ENCODE peak calls at places on chromosome 19, in ten cellular contexts. One of them, this sample, is unnamed.

GRCh38 chr19:38093587-38093986 is 130.4 kb downstream of the DPF1 start:
- DNase-seq in cardiac muscle cell: no peak
- DNase-seq in endodermal cell: no peak
- DNase-seq in NB4: no peak
- DNase-seq in CD4-positive, alpha-beta T cell: no peak
- DNase-seq in A673: no peak
- DNase-seq in astrocyte of the spinal cord: no peak
- DNase-seq in breast epithelium: no peak
- DNase-seq in activated CD8-positive, alpha-beta T cell treated with anti-CD3 and anti-CD28 coated beads for 36 hours: no peak
- DNase-seq in AG04449: no peak
- DNase-seq in this sample: no peak

GRCh38 chr19:49971991-49972401 is 11.0 kb upstream of the SIGLEC11 start:
- DNase-seq in cardiac muscle cell: no peak
- DNase-seq in endodermal cell: no peak
- DNase-seq in NB4: no peak
- DNase-seq in CD4-positive, alpha-beta T cell: no peak
- DNase-seq in A673: no peak
- DNase-seq in astrocyte of the spinal cord: no peak
- DNase-seq in breast epithelium: no peak
- DNase-seq in activated CD8-positive, alpha-beta T cell treated with anti-CD3 and anti-CD28 coated beads for 36 hours: no peak
- DNase-seq in AG04449: no peak
- DNase-seq in this sample: no peak

GRCh38 chr19:45097776-45098520 is 5.0 kb downstream of the PPP1R37 start:
- DNase-seq in cardiac muscle cell: peak
- DNase-seq in endodermal cell: peak
- DNase-seq in NB4: peak
- DNase-seq in CD4-positive, alpha-beta T cell: no peak
- DNase-seq in A673: peak
- DNase-seq in astrocyte of the spinal cord: peak
- DNase-seq in breast epithelium: peak
- DNase-seq in activated CD8-positive, alpha-beta T cell treated with anti-CD3 and anti-CD28 coated beads for 36 hours: no peak
- DNase-seq in AG04449: peak
- DNase-seq in this sample: no peak

GRCh38 chr19:35309481-35310279 is 17.7 kb downstream of the MAG start:
- DNase-seq in cardiac muscle cell: peak
- DNase-seq in endodermal cell: peak
- DNase-seq in NB4: no peak
- DNase-seq in CD4-positive, alpha-beta T cell: no peak
- DNase-seq in A673: no peak
- DNase-seq in astrocyte of the spinal cord: no peak
- DNase-seq in breast epithelium: no peak
- DNase-seq in activated CD8-positive, alpha-beta T cell treated with anti-CD3 and anti-CD28 coated beads for 36 hours: no peak
- DNase-seq in AG04449: no peak
- DNase-seq in this sample: peak

GRCh38 chr19:35363001-35363590 is 4.8 kb downstream of the FFAR3 start:
- DNase-seq in cardiac muscle cell: no peak
- DNase-seq in endodermal cell: no peak
- DNase-seq in NB4: no peak
- DNase-seq in CD4-positive, alpha-beta T cell: no peak
- DNase-seq in A673: no peak
- DNase-seq in astrocyte of the spinal cord: no peak
- DNase-seq in breast epithelium: peak
- DNase-seq in activated CD8-positive, alpha-beta T cell treated with anti-CD3 and anti-CD28 coated beads for 36 hours: no peak
- DNase-seq in AG04449: no peak
- DNase-seq in this sample: no peak

GRCh38 chr19:38792250-38793111 is 3.5 kb downstream of the LGALS7B start:
- DNase-seq in cardiac muscle cell: peak
- DNase-seq in endodermal cell: peak
- DNase-seq in NB4: no peak
- DNase-seq in CD4-positive, alpha-beta T cell: no peak
- DNase-seq in A673: no peak
- DNase-seq in astrocyte of the spinal cord: peak
- DNase-seq in breast epithelium: no peak
- DNase-seq in activated CD8-positive, alpha-beta T cell treated with anti-CD3 and anti-CD28 coated beads for 36 hours: peak
- DNase-seq in AG04449: no peak
- DNase-seq in this sample: no peak

GRCh38 chr19:30105723-30106122 is 163.7 kb downstream of the URI1 start:
- DNase-seq in cardiac muscle cell: no peak
- DNase-seq in endodermal cell: no peak
- DNase-seq in NB4: no peak
- DNase-seq in CD4-positive, alpha-beta T cell: no peak
- DNase-seq in A673: no peak
- DNase-seq in astrocyte of the spinal cord: no peak
- DNase-seq in breast epithelium: no peak
- DNase-seq in activated CD8-positive, alpha-beta T cell treated with anti-CD3 and anti-CD28 coated beads for 36 hours: no peak
- DNase-seq in AG04449: no peak
- DNase-seq in this sample: no peak

GRCh38 chr19:10643968-10644290 is 10.2 kb upstream of the ILF3 start:
- DNase-seq in cardiac muscle cell: no peak
- DNase-seq in endodermal cell: peak
- DNase-seq in NB4: no peak
- DNase-seq in CD4-positive, alpha-beta T cell: no peak
- DNase-seq in A673: no peak
- DNase-seq in astrocyte of the spinal cord: peak
- DNase-seq in breast epithelium: no peak
- DNase-seq in activated CD8-positive, alpha-beta T cell treated with anti-CD3 and anti-CD28 coated beads for 36 hours: no peak
- DNase-seq in AG04449: no peak
- DNase-seq in this sample: no peak

GRCh38 chr19:9935409-9936062 is 779 bp downstream of the OLFM2 start:
- DNase-seq in cardiac muscle cell: no peak
- DNase-seq in endodermal cell: peak
- DNase-seq in NB4: no peak
- DNase-seq in CD4-positive, alpha-beta T cell: no peak
- DNase-seq in A673: no peak
- DNase-seq in astrocyte of the spinal cord: no peak
- DNase-seq in breast epithelium: no peak
- DNase-seq in activated CD8-positive, alpha-beta T cell treated with anti-CD3 and anti-CD28 coated beads for 36 hours: no peak
- DNase-seq in AG04449: no peak
- DNase-seq in this sample: no peak

GRCh38 chr19:35797663-35798062 is 15.0 kb downstream of the PRODH2 start:
- DNase-seq in cardiac muscle cell: peak
- DNase-seq in endodermal cell: peak
- DNase-seq in NB4: no peak
- DNase-seq in CD4-positive, alpha-beta T cell: no peak
- DNase-seq in A673: no peak
- DNase-seq in astrocyte of the spinal cord: no peak
- DNase-seq in breast epithelium: no peak
- DNase-seq in activated CD8-positive, alpha-beta T cell treated with anti-CD3 and anti-CD28 coated beads for 36 hours: peak
- DNase-seq in AG04449: no peak
- DNase-seq in this sample: no peak

GRCh38 chr19:55369651-55370304 is 485 bp downstream of the IL11 start:
- DNase-seq in cardiac muscle cell: peak
- DNase-seq in endodermal cell: peak
- DNase-seq in NB4: peak
- DNase-seq in CD4-positive, alpha-beta T cell: no peak
- DNase-seq in A673: peak
- DNase-seq in astrocyte of the spinal cord: peak
- DNase-seq in breast epithelium: no peak
- DNase-seq in activated CD8-positive, alpha-beta T cell treated with anti-CD3 and anti-CD28 coated beads for 36 hours: peak
- DNase-seq in AG04449: no peak
- DNase-seq in this sample: no peak

GRCh38 chr19:8161135-8161646 is 11.8 kb upstream of the FBN3 start:
- DNase-seq in cardiac muscle cell: peak
- DNase-seq in endodermal cell: peak
- DNase-seq in NB4: peak
- DNase-seq in CD4-positive, alpha-beta T cell: no peak
- DNase-seq in A673: peak
- DNase-seq in astrocyte of the spinal cord: no peak
- DNase-seq in breast epithelium: no peak
- DNase-seq in activated CD8-positive, alpha-beta T cell treated with anti-CD3 and anti-CD28 coated beads for 36 hours: peak
- DNase-seq in AG04449: no peak
- DNase-seq in this sample: no peak

GRCh38 chr19:47813995-47814328 is 7.8 kb upstream of the CRX start:
- DNase-seq in cardiac muscle cell: no peak
- DNase-seq in endodermal cell: no peak
- DNase-seq in NB4: no peak
- DNase-seq in CD4-positive, alpha-beta T cell: no peak
- DNase-seq in A673: no peak
- DNase-seq in astrocyte of the spinal cord: no peak
- DNase-seq in breast epithelium: no peak
- DNase-seq in activated CD8-positive, alpha-beta T cell treated with anti-CD3 and anti-CD28 coated beads for 36 hours: no peak
- DNase-seq in AG04449: no peak
- DNase-seq in this sample: no peak
- TF ChIP-seq CTCF in cardiac muscle cell: no peak
- TF ChIP-seq CTCF in endodermal cell: no peak
- TF ChIP-seq CTCF in NB4: no peak
- TF ChIP-seq CTCF in CD4-positive, alpha-beta T cell: no peak
- TF ChIP-seq CTCF in A673: no peak
- TF ChIP-seq CTCF in astrocyte of the spinal cord: no peak
- TF ChIP-seq CTCF in breast epithelium: no peak
- TF ChIP-seq CTCF in activated CD8-positive, alpha-beta T cell treated with anti-CD3 and anti-CD28 coated beads for 36 hours: peak
- TF ChIP-seq CTCF in AG04449: no peak
- TF ChIP-seq CTCF in this sample: no peak

DNA sequence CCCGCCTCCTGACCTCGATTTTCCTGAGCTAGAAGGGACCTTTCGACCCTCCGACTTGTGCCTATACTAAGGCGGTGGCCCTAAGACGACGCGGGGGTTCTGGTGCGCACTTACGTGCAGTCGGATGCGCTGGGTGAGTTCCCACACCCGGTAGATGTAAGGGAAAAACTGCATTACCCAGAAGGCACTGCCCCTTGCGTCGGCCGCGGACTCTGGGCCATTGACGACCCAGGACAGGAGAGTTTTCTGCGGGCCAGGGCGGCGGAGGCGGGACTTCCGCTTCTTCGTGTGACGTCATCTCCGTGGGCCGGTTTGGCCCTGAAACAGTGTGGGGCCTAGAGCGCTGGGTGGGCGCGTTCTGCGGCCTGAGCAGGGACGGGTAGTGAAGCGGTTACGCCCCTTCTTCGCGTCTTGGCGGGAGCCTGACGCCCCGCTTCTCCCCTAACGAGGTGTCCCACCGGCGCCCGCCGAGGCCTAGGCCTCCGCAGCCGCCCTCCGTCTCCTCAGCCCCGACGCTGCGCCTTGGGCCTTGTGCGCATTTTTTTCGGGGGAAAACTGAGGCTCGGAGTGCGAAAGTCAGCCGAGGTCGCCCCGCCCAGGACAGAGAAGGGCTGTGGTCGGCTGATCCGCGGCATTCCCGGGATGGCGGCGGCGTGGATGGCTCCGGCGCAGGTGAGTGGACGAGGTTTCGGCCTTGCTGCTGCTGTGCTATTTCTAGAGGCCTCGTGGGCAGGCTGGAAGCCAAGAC is at the start of gene ZNF460:
- DNase-seq in cardiac muscle cell: peak
- DNase-seq in endodermal cell: peak
- DNase-seq in NB4: peak
- DNase-seq in CD4-positive, alpha-beta T cell: peak
- DNase-seq in A673: peak
- DNase-seq in astrocyte of the spinal cord: peak
- DNase-seq in breast epithelium: peak
- DNase-seq in activated CD8-positive, alpha-beta T cell treated with anti-CD3 and anti-CD28 coated beads for 36 hours: peak
- DNase-seq in AG04449: peak
- DNase-seq in this sample: peak
- TF ChIP-seq CTCF in cardiac muscle cell: no peak
- TF ChIP-seq CTCF in endodermal cell: no peak
- TF ChIP-seq CTCF in NB4: no peak
- TF ChIP-seq CTCF in CD4-positive, alpha-beta T cell: no peak
- TF ChIP-seq CTCF in A673: no peak
- TF ChIP-seq CTCF in astrocyte of the spinal cord: no peak
- TF ChIP-seq CTCF in breast epithelium: no peak
- TF ChIP-seq CTCF in activated CD8-positive, alpha-beta T cell treated with anti-CD3 and anti-CD28 coated beads for 36 hours: no peak
- TF ChIP-seq CTCF in AG04449: no peak
- TF ChIP-seq CTCF in this sample: no peak

DNA sequence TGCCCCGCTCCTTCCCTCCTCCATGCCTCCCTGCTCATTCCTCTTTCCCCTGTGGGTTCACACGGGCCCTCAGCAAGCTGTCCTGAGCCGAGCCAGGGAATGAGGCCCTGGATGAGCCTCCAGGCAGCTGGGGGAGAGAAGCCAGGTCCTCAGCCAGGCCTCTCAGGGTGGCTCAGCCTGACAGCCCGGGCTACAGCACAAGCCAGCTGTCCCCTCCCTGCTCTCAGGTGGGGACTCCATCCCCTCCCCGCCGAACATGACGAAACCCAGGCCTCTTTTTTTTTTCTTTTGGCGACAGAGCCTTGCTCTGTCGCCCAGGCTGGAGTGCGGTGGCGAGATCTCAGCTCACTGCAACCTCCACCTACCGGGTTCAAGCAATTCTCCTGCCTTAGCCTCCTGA is 40.0 kb upstream of the MATK start:
- DNase-seq in cardiac muscle cell: no peak
- DNase-seq in endodermal cell: no peak
- DNase-seq in NB4: no peak
- DNase-seq in CD4-positive, alpha-beta T cell: no peak
- DNase-seq in A673: no peak
- DNase-seq in astrocyte of the spinal cord: no peak
- DNase-seq in breast epithelium: no peak
- DNase-seq in activated CD8-positive, alpha-beta T cell treated with anti-CD3 and anti-CD28 coated beads for 36 hours: no peak
- DNase-seq in AG04449: no peak
- DNase-seq in this sample: no peak
- TF ChIP-seq CTCF in cardiac muscle cell: no peak
- TF ChIP-seq CTCF in endodermal cell: no peak
- TF ChIP-seq CTCF in NB4: no peak
- TF ChIP-seq CTCF in CD4-positive, alpha-beta T cell: no peak
- TF ChIP-seq CTCF in A673: no peak
- TF ChIP-seq CTCF in astrocyte of the spinal cord: no peak
- TF ChIP-seq CTCF in breast epithelium: no peak
- TF ChIP-seq CTCF in activated CD8-positive, alpha-beta T cell treated with anti-CD3 and anti-CD28 coated beads for 36 hours: no peak
- TF ChIP-seq CTCF in AG04449: no peak
- TF ChIP-seq CTCF in this sample: no peak

GRCh38 chr19:31112158-31112557 is 237.1 kb downstream of the TSHZ3 start:
- DNase-seq in cardiac muscle cell: no peak
- DNase-seq in endodermal cell: no peak
- DNase-seq in NB4: no peak
- DNase-seq in CD4-positive, alpha-beta T cell: no peak
- DNase-seq in A673: no peak
- DNase-seq in astrocyte of the spinal cord: no peak
- DNase-seq in breast epithelium: no peak
- DNase-seq in activated CD8-positive, alpha-beta T cell treated with anti-CD3 and anti-CD28 coated beads for 36 hours: no peak
- DNase-seq in AG04449: no peak
- DNase-seq in this sample: no peak

GRCh38 chr19:31109626-31110025 is 239.6 kb downstream of the TSHZ3 start:
- DNase-seq in cardiac muscle cell: no peak
- DNase-seq in endodermal cell: no peak
- DNase-seq in NB4: no peak
- DNase-seq in CD4-positive, alpha-beta T cell: no peak
- DNase-seq in A673: no peak
- DNase-seq in astrocyte of the spinal cord: no peak
- DNase-seq in breast epithelium: no peak
- DNase-seq in activated CD8-positive, alpha-beta T cell treated with anti-CD3 and anti-CD28 coated beads for 36 hours: peak
- DNase-seq in AG04449: no peak
- DNase-seq in this sample: no peak

GRCh38 chr19:31113250-31113685 is 236.0 kb downstream of the TSHZ3 start:
- DNase-seq in cardiac muscle cell: no peak
- DNase-seq in endodermal cell: no peak
- DNase-seq in NB4: no peak
- DNase-seq in CD4-positive, alpha-beta T cell: no peak
- DNase-seq in A673: no peak
- DNase-seq in astrocyte of the spinal cord: peak
- DNase-seq in breast epithelium: no peak
- DNase-seq in activated CD8-positive, alpha-beta T cell treated with anti-CD3 and anti-CD28 coated beads for 36 hours: no peak
- DNase-seq in AG04449: no peak
- DNase-seq in this sample: no peak

GRCh38 chr19:31111741-31112140 is 237.5 kb downstream of the TSHZ3 start:
- DNase-seq in cardiac muscle cell: no peak
- DNase-seq in endodermal cell: no peak
- DNase-seq in NB4: no peak
- DNase-seq in CD4-positive, alpha-beta T cell: no peak
- DNase-seq in A673: no peak
- DNase-seq in astrocyte of the spinal cord: no peak
- DNase-seq in breast epithelium: no peak
- DNase-seq in activated CD8-positive, alpha-beta T cell treated with anti-CD3 and anti-CD28 coated beads for 36 hours: no peak
- DNase-seq in AG04449: no peak
- DNase-seq in this sample: no peak

GRCh38 chr19:31110331-31110730 is 238.9 kb downstream of the TSHZ3 start:
- DNase-seq in cardiac muscle cell: peak
- DNase-seq in endodermal cell: peak
- DNase-seq in NB4: peak
- DNase-seq in CD4-positive, alpha-beta T cell: no peak
- DNase-seq in A673: no peak
- DNase-seq in astrocyte of the spinal cord: peak
- DNase-seq in breast epithelium: no peak
- DNase-seq in activated CD8-positive, alpha-beta T cell treated with anti-CD3 and anti-CD28 coated beads for 36 hours: peak
- DNase-seq in AG04449: no peak
- DNase-seq in this sample: no peak
- TF ChIP-seq CTCF in cardiac muscle cell: peak
- TF ChIP-seq CTCF in endodermal cell: peak
- TF ChIP-seq CTCF in NB4: no peak
- TF ChIP-seq CTCF in CD4-positive, alpha-beta T cell: no peak
- TF ChIP-seq CTCF in A673: peak
- TF ChIP-seq CTCF in astrocyte of the spinal cord: peak
- TF ChIP-seq CTCF in breast epithelium: no peak
- TF ChIP-seq CTCF in activated CD8-positive, alpha-beta T cell treated with anti-CD3 and anti-CD28 coated beads for 36 hours: no peak
- TF ChIP-seq CTCF in AG04449: peak
- TF ChIP-seq CTCF in this sample: no peak

This sample was measured in mesothelial cell of epicardium.